ENCODE peak calls at places on chromosome 19, in five cellular contexts. Z is esophagus muscularis mucosa, C is upper lobe of right lung, L is pancreas, T is body of pancreas. K is an unnamed sample. For H3K4me1, the result is how much of the 10 kb centered on the place peaks cover.

GRCh38 chr19:48354332-48354992 is 9.3 kb downstream of the TMEM143 start:
- DNase-seq in Z (no peak), C (no peak), L (no peak), T (peak), K (no peak)

GRCh38 chr19:10074153-10074552 is 12.0 kb upstream of the SHFL start:
- DNase-seq in Z (no peak), C (no peak), L (no peak), T (no peak), K (peak)

GRCh38 chr19:30519607-30520205 is 147.5 kb downstream of the ZNF536 start:
- DNase-seq in Z (no peak), C (no peak), L (no peak), T (no peak), K (no peak)

GRCh38 chr19:1752009-1752756 is 1.1 kb upstream of the ONECUT3 start:
- DNase-seq in Z (no peak), C (no peak), L (no peak), T (no peak), K (no peak)

GRCh38 chr19:6713773-6714692 is 6.4 kb downstream of the C3 start:
- DNase-seq in Z (no peak), C (no peak), L (no peak), T (no peak), K (no peak)

GRCh38 chr19:21751379-21751778 is 16.0 kb downstream of the ZNF100 start:
- DNase-seq in Z (no peak), C (no peak), L (no peak), T (no peak), K (no peak)

GRCh38 chr19:42857544-42857867 is 22.0 kb downstream of the PSG1 start:
- DNase-seq in Z (peak), C (no peak), L (no peak), T (no peak), K (no peak)

GRCh38 chr19:30857388-30857787 is 485.2 kb downstream of the ZNF536 start:
- DNase-seq in Z (peak), C (no peak), L (no peak), T (no peak), K (no peak)

GRCh38 chr19:13104848-13105646 is 2.4 kb upstream of the LYL1 start:
- DNase-seq in Z (no peak), C (no peak), L (no peak), T (no peak), K (no peak)

GRCh38 chr19:507286-508203 is at the start of gene TPGS1:
- DNase-seq in Z (no peak), C (peak), L (peak), T (peak), K (peak)

GRCh38 chr19:38665950-38666661 is 18.7 kb downstream of the ACTN4 start:
- DNase-seq in Z (no peak), C (peak), L (peak), T (peak), K (no peak)

GRCh38 chr19:44850641-44851109 is 4.6 kb downstream of the NECTIN2 start:
- DNase-seq in Z (no peak), C (no peak), L (peak), T (peak), K (peak)

GRCh38 chr19:3977242-3978143 is 6.6 kb upstream of the DAPK3 start:
- DNase-seq in Z (no peak), C (no peak), L (peak), T (peak), K (peak)

GRCh38 chr19:9565900-9566705 is 18.2 kb downstream of the ZNF121 start:
- DNase-seq in Z (no peak), C (no peak), L (no peak), T (no peak), K (no peak)

GRCh38 chr19:45092747-45093678 is at the start of gene PPP1R37:
- DNase-seq in Z (peak), C (peak), L (peak), T (peak), K (peak)

GRCh38 chr19:33622809-33623511 is 1.2 kb downstream of the CHST8 start:
- DNase-seq in Z (no peak), C (no peak), L (no peak), T (no peak), K (peak)

GRCh38 chr19:47391510-47392223 is 27.7 kb downstream of the MEIS3 start:
- DNase-seq in Z (peak), C (peak), L (peak), T (peak), K (peak)

GRCh38 chr19:31119951-31120690 is 229.1 kb downstream of the TSHZ3 start:
- DNase-seq in Z (no peak), C (no peak), L (no peak), T (no peak), K (no peak)

GRCh38 chr19:5144545-5145179 is 175.7 kb downstream of the KDM4B start:
- DNase-seq in Z (no peak), C (no peak), L (no peak), T (no peak), K (no peak)

GRCh38 chr19:29675650-29676186 is 10.5 kb downstream of the PLEKHF1 start:
- DNase-seq in Z (no peak), C (peak), L (no peak), T (no peak), K (no peak)

GRCh38 chr19:44762033-44762432 is 13.5 kb downstream of the BCL3 start:
- DNase-seq in Z (no peak), C (no peak), L (no peak), T (no peak), K (no peak)

GRCh38 chr19:8611890-8612806 is 1.6 kb upstream of the ADAMTS10 start:
- DNase-seq in Z (no peak), C (no peak), L (peak), T (peak), K (no peak)

GRCh38 chr19:17326595-17326966 is 8.1 kb downstream of the ANO8 start:
- DNase-seq in Z (no peak), C (no peak), L (no peak), T (no peak), K (no peak)
- H3K4me1 ChIP-seq in Z (half or more), C (under half), L (under half), T (under half), K (under half)

DNA sequence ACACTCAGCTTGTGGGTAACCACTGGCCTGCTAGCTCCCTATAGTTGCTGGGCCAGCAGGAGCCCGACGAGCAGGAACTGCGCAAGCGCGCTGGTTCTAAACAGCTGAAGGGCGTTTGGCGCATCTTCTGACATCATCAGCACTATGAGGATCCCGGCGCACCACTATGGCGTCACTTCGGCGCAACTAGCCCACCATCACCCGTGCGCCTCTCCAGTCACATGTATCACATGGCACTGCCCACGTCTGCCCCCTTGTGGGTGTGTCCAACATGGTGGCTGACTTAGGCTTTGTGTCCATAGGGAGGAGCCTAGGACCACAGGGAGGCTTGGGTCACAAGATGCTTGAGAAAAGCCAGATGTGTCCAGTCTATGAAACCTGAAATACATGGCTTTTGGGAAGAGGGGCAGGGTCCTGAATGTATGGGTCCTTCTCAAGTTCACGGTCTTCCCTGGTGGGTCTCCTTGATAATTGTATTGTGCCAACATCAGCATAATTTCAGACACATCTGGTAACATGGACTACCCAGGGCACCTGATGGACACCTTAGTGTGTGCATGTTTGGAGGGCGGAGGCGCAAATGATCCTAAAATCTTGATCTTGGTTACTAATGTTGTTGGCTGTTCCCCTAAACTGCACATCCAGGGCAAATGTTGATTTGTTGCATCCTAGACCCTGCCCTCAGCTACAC is 18.0 kb downstream of the KLK4 start:
- DNase-seq in Z (no peak), C (no peak), L (no peak), T (no peak), K (peak)
- TF ChIP-seq CTCF in Z (no peak), C (no peak), L (no peak), T (no peak), K (peak)

GRCh38 chr19:19471682-19472081 is 43.7 kb downstream of the TSSK6 start:
- DNase-seq in Z (no peak), C (no peak), L (no peak), T (no peak), K (no peak)

GRCh38 chr19:19470579-19470978 is 44.8 kb downstream of the TSSK6 start:
- DNase-seq in Z (no peak), C (no peak), L (no peak), T (no peak), K (no peak)

GRCh38 chr19:19475845-19476828 is 39.2 kb downstream of the TSSK6 start:
- DNase-seq in Z (no peak), C (no peak), L (no peak), T (no peak), K (peak)

GRCh38 chr19:19477705-19478383 is 37.5 kb downstream of the TSSK6 start:
- DNase-seq in Z (no peak), C (peak), L (no peak), T (peak), K (no peak)

DNA sequence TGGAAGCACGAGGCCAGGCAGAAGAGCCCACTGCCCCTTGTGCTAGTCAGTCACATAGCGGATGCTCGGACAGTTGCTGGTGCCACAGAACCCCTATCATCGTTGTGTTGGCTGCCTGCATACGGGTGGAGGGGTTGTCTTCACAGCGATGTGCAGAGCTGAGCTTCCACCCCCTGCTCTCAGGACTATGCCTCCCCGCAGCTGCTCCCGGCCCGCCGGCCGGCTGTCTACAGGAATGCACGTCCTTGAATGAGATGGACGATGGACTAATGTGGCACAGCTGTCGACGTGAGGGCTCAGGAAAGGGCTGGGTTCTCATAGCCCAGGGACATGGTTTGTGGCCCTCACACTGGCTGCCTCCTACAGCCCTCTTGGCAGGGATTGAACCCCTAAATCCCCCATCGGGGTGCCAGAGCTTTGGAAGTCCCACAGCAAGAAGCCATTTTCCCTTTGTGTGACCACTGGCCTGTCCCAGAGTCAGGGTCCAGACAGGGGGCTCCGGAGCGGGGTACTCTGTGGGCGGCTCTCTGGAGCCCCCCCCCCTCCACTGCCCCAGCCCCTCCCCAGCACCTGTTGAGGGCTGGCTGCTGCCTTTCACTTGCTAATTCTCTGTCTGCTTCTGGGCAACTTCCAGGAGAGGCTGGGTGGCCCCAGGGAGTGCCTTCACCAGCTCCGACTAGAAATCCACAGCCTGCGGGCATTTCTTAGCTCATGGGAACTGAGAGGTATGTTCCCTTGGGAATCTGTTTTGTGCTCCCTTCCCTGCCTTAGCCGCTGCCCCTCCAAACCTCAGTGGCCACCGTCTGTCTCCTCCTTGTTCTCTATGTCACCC is 40.2 kb downstream of the TSSK6 start:
- DNase-seq in Z (no peak), C (no peak), L (no peak), T (no peak), K (no peak)
- H3K4me3 ChIP-seq in Z (no peak), C (no peak), L (no peak), T (no peak), K (no peak)

GRCh38 chr19:41532526-41532925 is 43.4 kb upstream of the CEACAM21 start:
- DNase-seq in Z (no peak), C (no peak), L (no peak), T (no peak), K (no peak)

GRCh38 chr19:41530761-41531301 is 45.1 kb upstream of the CEACAM21 start:
- DNase-seq in Z (peak), C (no peak), L (no peak), T (no peak), K (no peak)

GRCh38 chr19:41530184-41530534 is 45.8 kb upstream of the CEACAM21 start:
- DNase-seq in Z (peak), C (no peak), L (no peak), T (no peak), K (no peak)

GRCh38 chr19:41533691-41534090 is 42.3 kb upstream of the CEACAM21 start:
- DNase-seq in Z (peak), C (no peak), L (no peak), T (no peak), K (no peak)

DNA sequence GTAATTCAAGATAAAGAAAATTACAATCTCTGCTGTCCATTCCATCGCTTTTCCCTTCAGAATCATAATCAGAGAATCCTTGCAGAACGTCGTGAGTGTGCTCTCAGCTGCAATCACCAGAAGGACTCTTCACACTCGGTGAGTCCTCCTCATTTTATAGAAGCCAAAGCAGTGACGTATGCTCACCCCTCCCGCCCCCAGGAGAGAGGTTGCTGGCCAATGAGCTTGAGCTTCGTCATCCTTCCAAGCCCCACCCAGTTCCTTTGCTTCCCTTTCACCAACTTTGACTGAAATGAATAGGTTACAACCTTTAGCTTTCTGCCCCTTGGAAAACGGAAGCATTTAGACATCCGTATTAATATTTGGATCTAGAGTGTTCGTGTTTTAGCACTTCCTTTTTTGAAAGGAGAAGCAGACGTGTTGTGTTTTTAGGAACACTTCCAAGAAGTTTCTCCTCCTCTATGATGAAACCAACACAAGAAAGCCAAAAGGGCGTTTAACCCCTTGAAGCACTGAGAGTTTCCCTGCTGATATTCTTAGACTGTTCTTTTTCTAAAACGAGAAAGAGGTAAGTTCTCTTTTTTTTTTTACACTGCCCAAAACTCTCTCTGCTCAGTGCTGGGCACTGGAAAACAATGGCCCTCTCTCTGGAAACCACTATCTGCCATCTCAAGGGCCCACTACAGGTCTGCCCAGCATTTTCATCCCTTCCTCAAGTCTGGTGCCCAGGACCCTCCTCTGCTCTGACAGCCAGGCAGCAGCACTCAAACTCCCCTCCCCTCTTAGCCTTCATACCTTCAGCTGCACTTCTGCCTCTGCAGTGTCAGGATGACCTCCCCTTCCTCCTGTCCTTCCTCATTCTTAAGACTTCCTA is 44.3 kb upstream of the CEACAM21 start:
- DNase-seq in Z (peak), C (peak), L (peak), T (peak), K (no peak)
- H3K4me1 ChIP-seq in Z (under half), C (under half), L (under half), T (under half), K (under half)